ENCODE peak calls at places on chromosomes 2 and 18, in four cellular contexts. C is HL-60, S is brain microvascular endothelial cell, G is HepG2. L is an unnamed sample.

GRCh38 chr2:42927334-42928160 is 135.2 kb upstream of the HAAO start:
- DNase-seq in G (peak; percentile 46), S (no peak), C (no peak), L (no peak)

GRCh38 chr18:76999077-76999476 is 133.5 kb downstream of the MBP start:
- DNase-seq in G (no peak), C (no peak), S (no peak), L (no peak)

GRCh38 chr2:219453691-219454131 is 19.1 kb downstream of the SPEG start:
- DNase-seq in S (no peak), G (no peak), C (no peak), L (peak; percentile 60)

GRCh38 chr2:226721541-226721940 is 78.1 kb downstream of the IRS1 start:
- DNase-seq in S (no peak), C (no peak), G (no peak), L (peak; percentile 39)

GRCh38 chr2:39379643-39380524 is 57.2 kb downstream of the MAP4K3 start:
- DNase-seq in G (peak; percentile 59), C (peak; percentile 21), S (peak; percentile 45), L (peak; percentile 57)

GRCh38 chr18:45505497-45506206 is 109.6 kb upstream of the SLC14A2 start:
- DNase-seq in G (no peak), C (no peak), S (no peak), L (no peak)

GRCh38 chr18:43139288-43139946 is 23.9 kb upstream of the RIT2 start:
- DNase-seq in G (no peak), S (no peak), C (no peak), L (no peak)

GRCh38 chr18:48940854-48941531 is 9.8 kb downstream of the SMAD7 start:
- DNase-seq in C (no peak), S (no peak), G (no peak), L (no peak)

DNA sequence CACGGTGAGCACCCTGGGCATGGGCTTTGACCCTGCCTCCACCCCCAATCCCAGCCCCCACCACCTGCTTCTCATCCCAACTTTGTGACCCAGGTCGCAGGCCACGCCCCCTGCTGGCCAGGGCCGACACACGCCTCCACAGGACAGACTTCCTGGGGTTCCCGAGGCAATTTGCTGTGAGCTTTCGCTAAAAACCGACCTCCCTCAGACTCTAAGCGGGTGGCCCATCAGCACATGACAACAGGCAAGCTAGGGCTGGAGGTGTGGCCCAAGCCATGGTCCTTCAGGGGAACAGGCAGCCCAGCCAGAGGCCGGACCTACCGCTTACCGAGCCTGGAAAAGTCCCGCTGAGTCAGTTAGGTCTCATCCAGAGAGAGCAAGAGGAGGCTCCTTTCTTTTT is 31.9 kb downstream of the C1QL2 start:
- DNase-seq in S (no peak), C (no peak), G (peak; percentile 26), L (peak; percentile 40)
- TF ChIP-seq CTCF in S (peak; percentile 58), C (peak; percentile 47), G (peak; percentile 80), L (peak; percentile 56)

GRCh38 chr18:51028201-51028805 is 1.7 kb upstream of the SMAD4 start:
- DNase-seq in S (no peak), C (peak; percentile 47), G (peak; percentile 65), L (no peak)
- H3K4me3 ChIP-seq in S (no peak overlapping the region), C (no peak overlapping the region), G (no peak overlapping the region), L (no peak overlapping the region)

GRCh38 chr2:48356701-48357322 is 173.1 kb upstream of the STON1 start:
- DNase-seq in G (no peak), C (peak; percentile 27), S (peak; percentile 71), L (peak; percentile 80)
- H3K27ac ChIP-seq in G (no peak overlapping the region), C (peak overlapping the region; percentile 40), S (peak overlapping the region; percentile 3), L (no peak overlapping the region)

DNA sequence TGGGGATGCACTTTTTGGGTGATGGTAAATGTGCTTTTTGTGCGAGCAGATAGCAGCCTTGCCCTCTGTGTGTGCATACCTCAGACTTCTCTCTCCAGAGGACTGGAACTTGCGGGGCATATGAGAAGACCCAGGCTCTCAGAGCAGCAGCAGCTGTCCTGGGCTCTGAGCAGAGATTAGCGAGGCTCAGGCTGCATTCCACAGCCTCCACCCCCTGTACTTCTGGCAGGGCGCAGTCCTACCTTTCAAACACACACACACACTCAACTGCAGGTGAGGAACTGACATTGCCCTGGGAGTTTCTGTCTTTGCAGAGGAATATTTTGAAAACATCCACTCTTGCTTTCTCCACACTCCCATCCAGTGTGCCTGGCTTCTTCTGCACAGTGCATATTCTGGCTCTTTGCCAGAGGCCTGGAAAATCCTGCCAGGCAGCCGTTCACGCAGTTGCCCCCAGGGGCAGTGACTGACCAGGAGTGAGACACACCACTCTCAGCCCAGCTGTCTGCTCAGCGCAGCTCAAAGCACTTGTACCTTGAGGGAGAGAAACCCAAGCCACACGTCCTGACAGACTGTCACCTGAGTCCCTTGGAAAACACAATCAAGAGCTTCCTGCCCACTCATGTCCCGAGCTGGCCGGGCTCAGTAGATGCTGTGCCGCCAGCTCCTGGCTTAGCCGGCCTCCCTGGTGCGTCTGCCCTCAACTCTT is 460.8 kb downstream of the RNF144A start:
- DNase-seq in S (no peak), G (no peak), C (no peak), L (peak; percentile 83)
- TF ChIP-seq CTCF in S (no peak), G (no peak), C (no peak), L (no peak)

GRCh38 chr2:47295981-47296350 is 107.0 kb upstream of the MSH2 start:
- DNase-seq in S (no peak), G (no peak), C (no peak), L (no peak)
- H3K4me3 ChIP-seq in S (no peak overlapping the region), G (no peak overlapping the region), C (no peak overlapping the region), L (no peak overlapping the region)

L was measured in cardiac muscle cell.